ENCODE peak calls at places on chromosomes 5 and 9, in nine cellular contexts. One of them, this sample, is unnamed.

GRCh38 chr5:102664946-102665345 is 90.2 kb upstream of the PAM start:
- DNase-seq in DND-41: no peak
- DNase-seq in astrocyte: no peak
- DNase-seq in mesothelial cell of epicardium: no peak
- DNase-seq in bronchial epithelial cell: no peak
- DNase-seq in cardiac fibroblast: no peak
- DNase-seq in GM20000: no peak
- DNase-seq in A549: no peak
- DNase-seq in GM23338: no peak
- DNase-seq in this sample: no peak

GRCh38 chr5:172156541-172156994 is 31.5 kb downstream of the STK10 start:
- DNase-seq in astrocyte: no peak
- DNase-seq in mesothelial cell of epicardium: no peak
- DNase-seq in DND-41: no peak
- DNase-seq in GM20000: no peak
- DNase-seq in bronchial epithelial cell: no peak
- DNase-seq in cardiac fibroblast: peak; percentile 54
- DNase-seq in GM23338: no peak
- DNase-seq in A549: no peak
- DNase-seq in this sample: peak; percentile 61

GRCh38 chr9:133858771-133859170 is 120.6 kb upstream of the SARDH start:
- DNase-seq in cardiac fibroblast: no peak
- DNase-seq in bronchial epithelial cell: no peak
- DNase-seq in mesothelial cell of epicardium: no peak
- DNase-seq in astrocyte: no peak
- DNase-seq in GM23338: no peak
- DNase-seq in GM20000: no peak
- DNase-seq in DND-41: no peak
- DNase-seq in A549: no peak
- DNase-seq in this sample: no peak

GRCh38 chr5:80672140-80672736 is 17.5 kb upstream of the DHFR start:
- DNase-seq in astrocyte: peak; percentile 40
- DNase-seq in A549: peak; percentile 79
- DNase-seq in GM20000: peak; percentile 45
- DNase-seq in mesothelial cell of epicardium: peak; percentile 69
- DNase-seq in DND-41: peak; percentile 71
- DNase-seq in bronchial epithelial cell: peak; percentile 65
- DNase-seq in cardiac fibroblast: peak; percentile 86
- DNase-seq in GM23338: peak; percentile 89
- DNase-seq in this sample: peak; percentile 87

GRCh38 chr5:132905938-132906337 is 32.5 kb downstream of the LEAP2 start:
- DNase-seq in GM23338: peak; percentile 32
- DNase-seq in astrocyte: no peak
- DNase-seq in cardiac fibroblast: peak; percentile 52
- DNase-seq in DND-41: no peak
- DNase-seq in A549: peak; percentile 56
- DNase-seq in GM20000: no peak
- DNase-seq in bronchial epithelial cell: peak; percentile 92
- DNase-seq in mesothelial cell of epicardium: no peak
- DNase-seq in this sample: peak; percentile 74

GRCh38 chr5:135851186-135851906 is 16.9 kb downstream of the SLC25A48 start:
- DNase-seq in GM20000: no peak
- DNase-seq in DND-41: no peak
- DNase-seq in cardiac fibroblast: no peak
- DNase-seq in astrocyte: no peak
- DNase-seq in bronchial epithelial cell: no peak
- DNase-seq in A549: no peak
- DNase-seq in GM23338: no peak
- DNase-seq in mesothelial cell of epicardium: no peak
- DNase-seq in this sample: no peak

GRCh38 chr5:100877277-100877676 is 25.8 kb downstream of the ST8SIA4 start:
- DNase-seq in A549: peak; percentile 10
- DNase-seq in mesothelial cell of epicardium: no peak
- DNase-seq in bronchial epithelial cell: peak; percentile 72
- DNase-seq in GM20000: no peak
- DNase-seq in cardiac fibroblast: peak; percentile 56
- DNase-seq in DND-41: no peak
- DNase-seq in astrocyte: no peak
- DNase-seq in GM23338: no peak
- DNase-seq in this sample: no peak

GRCh38 chr9:101485873-101486692 is 47.6 kb upstream of the RNF20 start:
- DNase-seq in bronchial epithelial cell: peak; percentile 28
- DNase-seq in GM23338: peak; percentile 81
- DNase-seq in GM20000: no peak
- DNase-seq in DND-41: no peak
- DNase-seq in mesothelial cell of epicardium: peak; percentile 51
- DNase-seq in astrocyte: no peak
- DNase-seq in A549: peak; percentile 51
- DNase-seq in cardiac fibroblast: peak; percentile 25
- DNase-seq in this sample: peak; percentile 42

GRCh38 chr5:145856285-145856818 is 16.5 kb downstream of the GRXCR2 start:
- DNase-seq in astrocyte: peak; percentile 79
- DNase-seq in A549: no peak
- DNase-seq in mesothelial cell of epicardium: peak; percentile 65
- DNase-seq in cardiac fibroblast: peak; percentile 67
- DNase-seq in GM20000: no peak
- DNase-seq in bronchial epithelial cell: no peak
- DNase-seq in GM23338: peak; percentile 90
- DNase-seq in DND-41: no peak
- DNase-seq in this sample: peak; percentile 74

GRCh38 chr5:8061140-8061469 is 192.2 kb downstream of the MTRR start:
- DNase-seq in A549: no peak
- DNase-seq in mesothelial cell of epicardium: no peak
- DNase-seq in DND-41: no peak
- DNase-seq in astrocyte: no peak
- DNase-seq in GM20000: no peak
- DNase-seq in bronchial epithelial cell: no peak
- DNase-seq in GM23338: no peak
- DNase-seq in cardiac fibroblast: no peak
- DNase-seq in this sample: no peak

GRCh38 chr5:169213479-169213878 is 87.5 kb downstream of the SLIT3 start:
- DNase-seq in astrocyte: peak; percentile 49
- DNase-seq in DND-41: no peak
- DNase-seq in cardiac fibroblast: no peak
- DNase-seq in GM23338: no peak
- DNase-seq in A549: no peak
- DNase-seq in mesothelial cell of epicardium: no peak
- DNase-seq in bronchial epithelial cell: peak; percentile 15
- DNase-seq in GM20000: no peak
- DNase-seq in this sample: no peak

GRCh38 chr5:139193928-139194327 is 4.2 kb downstream of the SIL1 start:
- DNase-seq in GM23338: peak; percentile 53
- DNase-seq in GM20000: no peak
- DNase-seq in cardiac fibroblast: peak; percentile 18
- DNase-seq in A549: peak; percentile 31
- DNase-seq in mesothelial cell of epicardium: no peak
- DNase-seq in bronchial epithelial cell: no peak
- DNase-seq in astrocyte: no peak
- DNase-seq in DND-41: no peak
- DNase-seq in this sample: peak; percentile 48
- TF ChIP-seq CTCF in GM23338: peak; percentile 27
- TF ChIP-seq CTCF in GM20000: no peak
- TF ChIP-seq CTCF in cardiac fibroblast: peak; percentile 45
- TF ChIP-seq CTCF in A549: no peak
- TF ChIP-seq CTCF in mesothelial cell of epicardium: peak; percentile 33
- TF ChIP-seq CTCF in bronchial epithelial cell: peak; percentile 20
- TF ChIP-seq CTCF in astrocyte: peak; percentile 33
- TF ChIP-seq CTCF in DND-41: peak; percentile 45
- TF ChIP-seq CTCF in this sample: peak; percentile 58

DNA sequence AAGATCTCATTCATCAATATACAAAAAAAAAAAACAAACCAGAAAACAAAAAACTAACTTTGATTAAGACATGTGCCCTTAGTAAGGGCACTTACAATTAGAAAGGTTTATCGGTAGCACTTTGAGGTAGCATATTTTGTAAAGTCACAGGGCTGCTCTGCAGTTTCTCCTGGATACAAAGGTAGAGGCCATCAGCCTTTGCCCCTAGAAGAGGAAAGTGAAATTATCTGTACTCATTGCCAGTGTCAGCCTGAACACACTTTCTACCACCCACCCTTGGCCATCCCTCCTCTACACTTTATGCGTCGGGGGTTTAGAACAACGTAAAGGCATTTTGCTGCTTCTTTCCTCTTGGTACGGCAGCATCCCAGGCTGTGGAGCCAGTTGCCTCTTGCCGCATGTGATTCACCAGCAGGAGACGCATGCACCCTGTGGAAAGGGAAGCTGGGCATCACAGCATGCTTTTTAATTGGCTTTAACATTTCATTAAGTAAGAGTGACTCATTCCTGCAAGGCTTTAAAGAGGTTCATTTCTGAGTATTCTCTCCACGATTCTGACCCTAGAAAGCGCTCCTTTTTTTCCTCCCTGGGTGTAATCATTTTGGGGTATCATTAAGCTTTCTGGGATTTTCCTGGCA is 84.6 kb downstream of the CEMIP2 start:
- DNase-seq in GM23338: peak; percentile 66
- DNase-seq in GM20000: no peak
- DNase-seq in cardiac fibroblast: peak; percentile 58
- DNase-seq in bronchial epithelial cell: peak; percentile 63
- DNase-seq in mesothelial cell of epicardium: no peak
- DNase-seq in A549: no peak
- DNase-seq in DND-41: no peak
- DNase-seq in astrocyte: peak; percentile 82
- DNase-seq in this sample: peak; percentile 69
- TF ChIP-seq CTCF in GM23338: peak; percentile 66
- TF ChIP-seq CTCF in GM20000: no peak
- TF ChIP-seq CTCF in cardiac fibroblast: peak; percentile 33
- TF ChIP-seq CTCF in bronchial epithelial cell: peak; percentile 49
- TF ChIP-seq CTCF in mesothelial cell of epicardium: no peak
- TF ChIP-seq CTCF in A549: no peak
- TF ChIP-seq CTCF in DND-41: no peak
- TF ChIP-seq CTCF in astrocyte: peak; percentile 43
- TF ChIP-seq CTCF in this sample: peak; percentile 58

GRCh38 chr5:33994845-33995244 is 10.4 kb upstream of the SLC45A2 start:
- DNase-seq in cardiac fibroblast: peak; percentile 68
- DNase-seq in GM20000: no peak
- DNase-seq in GM23338: no peak
- DNase-seq in A549: no peak
- DNase-seq in bronchial epithelial cell: peak; percentile 35
- DNase-seq in astrocyte: peak; percentile 45
- DNase-seq in DND-41: no peak
- DNase-seq in mesothelial cell of epicardium: no peak
- DNase-seq in this sample: peak; percentile 69
- TF ChIP-seq CTCF in cardiac fibroblast: no peak
- TF ChIP-seq CTCF in GM20000: no peak
- TF ChIP-seq CTCF in GM23338: peak; percentile 39
- TF ChIP-seq CTCF in A549: no peak
- TF ChIP-seq CTCF in bronchial epithelial cell: no peak
- TF ChIP-seq CTCF in astrocyte: no peak
- TF ChIP-seq CTCF in DND-41: peak; percentile 14
- TF ChIP-seq CTCF in mesothelial cell of epicardium: no peak
- TF ChIP-seq CTCF in this sample: peak; percentile 18

GRCh38 chr5:43104102-43104501 is 16.6 kb upstream of the ZNF131 start:
- DNase-seq in astrocyte: no peak
- DNase-seq in GM23338: no peak
- DNase-seq in mesothelial cell of epicardium: no peak
- DNase-seq in A549: no peak
- DNase-seq in cardiac fibroblast: no peak
- DNase-seq in bronchial epithelial cell: no peak
- DNase-seq in DND-41: peak; percentile 35
- DNase-seq in GM20000: no peak
- DNase-seq in this sample: no peak
- TF ChIP-seq CTCF in astrocyte: no peak
- TF ChIP-seq CTCF in GM23338: no peak
- TF ChIP-seq CTCF in mesothelial cell of epicardium: no peak
- TF ChIP-seq CTCF in A549: no peak
- TF ChIP-seq CTCF in cardiac fibroblast: no peak
- TF ChIP-seq CTCF in bronchial epithelial cell: no peak
- TF ChIP-seq CTCF in DND-41: no peak
- TF ChIP-seq CTCF in GM20000: no peak
- TF ChIP-seq CTCF in this sample: no peak

DNA sequence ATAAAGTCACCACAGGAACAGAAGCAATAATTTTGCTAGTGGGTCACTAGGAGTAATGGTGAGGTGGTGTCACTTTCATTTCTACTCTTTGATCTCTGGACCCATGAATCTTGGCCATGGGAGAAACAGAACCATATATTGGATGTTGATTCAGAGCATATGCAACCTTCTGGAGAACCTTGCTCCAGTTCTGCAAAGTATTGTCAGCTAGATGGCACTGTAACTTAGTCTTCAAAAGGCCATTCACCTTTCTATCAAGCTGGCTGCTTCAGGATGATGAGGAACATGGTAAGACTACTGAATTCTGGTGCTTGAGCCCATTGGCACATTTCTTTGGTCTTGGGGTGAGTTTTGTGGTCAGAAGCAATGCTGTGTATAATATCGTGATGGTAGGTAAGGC is 129.1 kb upstream of the FBN2 start:
- DNase-seq in astrocyte: no peak
- DNase-seq in GM23338: no peak
- DNase-seq in A549: peak; percentile 28
- DNase-seq in GM20000: no peak
- DNase-seq in mesothelial cell of epicardium: no peak
- DNase-seq in cardiac fibroblast: no peak
- DNase-seq in bronchial epithelial cell: peak; percentile 12
- DNase-seq in DND-41: no peak
- DNase-seq in this sample: peak; percentile 54
- TF ChIP-seq CTCF in astrocyte: no peak
- TF ChIP-seq CTCF in GM23338: peak; percentile 69
- TF ChIP-seq CTCF in A549: peak; percentile 23
- TF ChIP-seq CTCF in GM20000: peak; percentile 12
- TF ChIP-seq CTCF in mesothelial cell of epicardium: no peak
- TF ChIP-seq CTCF in cardiac fibroblast: no peak
- TF ChIP-seq CTCF in bronchial epithelial cell: peak; percentile 6
- TF ChIP-seq CTCF in DND-41: no peak
- TF ChIP-seq CTCF in this sample: peak; percentile 53

DNA sequence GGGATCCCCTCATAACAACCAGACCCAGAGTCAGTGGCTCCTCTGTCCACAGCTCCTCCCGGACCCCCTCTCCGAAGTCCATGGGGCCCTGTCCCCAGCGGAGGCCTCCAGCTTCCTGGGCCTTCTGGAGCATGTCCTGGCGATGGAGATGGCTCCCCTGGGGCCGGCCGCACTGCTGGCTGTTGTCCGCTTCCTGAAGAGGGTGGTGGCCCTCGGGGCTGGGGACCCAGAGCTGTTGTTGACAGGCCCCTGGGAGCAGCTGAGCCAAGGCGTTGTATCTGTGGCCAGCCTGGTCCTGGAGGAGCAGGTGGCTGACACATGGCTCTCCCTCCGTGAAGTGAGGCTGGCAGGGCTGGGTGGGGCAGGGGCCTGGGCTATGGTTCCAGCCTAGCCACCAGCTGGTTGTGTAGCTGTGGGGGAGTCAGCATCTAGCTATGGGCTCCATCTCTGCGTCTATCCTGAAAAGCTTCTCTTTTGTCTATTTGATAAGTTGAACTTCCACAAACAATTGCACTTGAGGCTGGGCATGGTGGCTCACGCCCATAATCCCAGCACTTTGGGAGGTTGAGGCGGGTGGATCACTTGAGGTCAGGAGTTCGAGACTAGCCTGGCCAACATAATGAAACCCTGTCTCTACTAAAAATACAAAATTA is 4.7 kb downstream of the ADGRD2 start:
- DNase-seq in cardiac fibroblast: no peak
- DNase-seq in GM20000: no peak
- DNase-seq in bronchial epithelial cell: no peak
- DNase-seq in GM23338: no peak
- DNase-seq in DND-41: no peak
- DNase-seq in astrocyte: no peak
- DNase-seq in mesothelial cell of epicardium: no peak
- DNase-seq in A549: no peak
- DNase-seq in this sample: no peak
- TF ChIP-seq CTCF in cardiac fibroblast: no peak
- TF ChIP-seq CTCF in GM20000: no peak
- TF ChIP-seq CTCF in bronchial epithelial cell: no peak
- TF ChIP-seq CTCF in GM23338: no peak
- TF ChIP-seq CTCF in DND-41: no peak
- TF ChIP-seq CTCF in astrocyte: no peak
- TF ChIP-seq CTCF in mesothelial cell of epicardium: no peak
- TF ChIP-seq CTCF in A549: no peak
- TF ChIP-seq CTCF in this sample: no peak

GRCh38 chr5:82799346-82800077 is 277.7 kb downstream of the TMEM167A start:
- DNase-seq in astrocyte: no peak
- DNase-seq in GM20000: no peak
- DNase-seq in mesothelial cell of epicardium: no peak
- DNase-seq in cardiac fibroblast: no peak
- DNase-seq in GM23338: peak; percentile 23
- DNase-seq in A549: no peak
- DNase-seq in bronchial epithelial cell: no peak
- DNase-seq in DND-41: no peak
- DNase-seq in this sample: no peak
- TF ChIP-seq CTCF in astrocyte: peak; percentile 4
- TF ChIP-seq CTCF in GM20000: no peak
- TF ChIP-seq CTCF in mesothelial cell of epicardium: no peak
- TF ChIP-seq CTCF in cardiac fibroblast: peak; percentile 13
- TF ChIP-seq CTCF in GM23338: no peak
- TF ChIP-seq CTCF in A549: no peak
- TF ChIP-seq CTCF in bronchial epithelial cell: no peak
- TF ChIP-seq CTCF in DND-41: no peak
- TF ChIP-seq CTCF in this sample: no peak